ENCODE peak calls at places on chromosomes 16 and 17, in nine cellular contexts. Y is fibroblast of lung, O is tibial artery, V is stomach, A is AG09309, S is neural progenitor cell, E is IMR-90, D is uterus, T is GM06990. I is an unnamed sample.

GRCh38 chr16:22291860-22292692 is 5.1 kb upstream of the POLR3E start:
- DNase-seq in Y (no peak), O (no peak), V (no peak), A (no peak), S (no peak), E (peak), D (no peak), T (no peak), I (peak)

GRCh38 chr17:75273968-75274708 is 3.1 kb upstream of the MIF4GD start:
- DNase-seq in Y (peak), O (no peak), V (no peak), A (no peak), S (no peak), E (peak), D (no peak), T (no peak), I (peak)

GRCh38 chr17:31559647-31560501 is 168.4 kb downstream of the RAB11FIP4 start:
- DNase-seq in Y (no peak), O (peak), V (no peak), A (no peak), S (peak), E (no peak), D (no peak), T (no peak), I (no peak)

GRCh38 chr16:11409398-11409797 is 64.1 kb downstream of the RMI2 start:
- DNase-seq in Y (no peak), O (no peak), V (no peak), A (no peak), S (no peak), E (peak), D (no peak), T (no peak), I (peak)

GRCh38 chr17:44916059-44916780 is 920 bp upstream of the GFAP start:
- DNase-seq in Y (no peak), O (peak), V (no peak), A (no peak), S (peak), E (no peak), D (no peak), T (no peak), I (peak)

GRCh38 chr17:14942511-14943185 is 322.5 kb downstream of the PMP22 start:
- DNase-seq in Y (no peak), O (no peak), V (no peak), A (no peak), S (no peak), E (no peak), D (no peak), T (no peak), I (no peak)

GRCh38 chr17:19554393-19554792 is 20.7 kb downstream of the SLC47A1 start:
- DNase-seq in Y (no peak), O (no peak), V (no peak), A (no peak), S (no peak), E (no peak), D (peak), T (no peak), I (peak)

GRCh38 chr17:4881761-4882555 is 17.4 kb upstream of the C17orf107 start:
- DNase-seq in Y (peak), O (no peak), V (peak), A (no peak), S (peak), E (peak), D (no peak), T (no peak), I (peak)

GRCh38 chr17:56891751-56892150 is 22.1 kb downstream of the TRIM25 start:
- DNase-seq in Y (no peak), O (no peak), V (peak), A (no peak), S (peak), E (no peak), D (no peak), T (peak), I (no peak)

GRCh38 chr16:70688266-70688742 is 2.5 kb upstream of the MTSS2 start:
- DNase-seq in Y (peak), O (peak), V (peak), A (no peak), S (no peak), E (peak), D (peak), T (no peak), I (peak)

GRCh38 chr16:68446941-68447675 is 1.2 kb downstream of the SMPD3 start:
- DNase-seq in Y (no peak), O (no peak), V (no peak), A (no peak), S (peak), E (no peak), D (no peak), T (no peak), I (no peak)

GRCh38 chr17:74917430-74917829 is 5.6 kb downstream of the USH1G start:
- DNase-seq in Y (no peak), O (no peak), V (no peak), A (no peak), S (no peak), E (no peak), D (no peak), T (no peak), I (no peak)

GRCh38 chr16:3094289-3095027 is 4.6 kb downstream of the ZSCAN10 start:
- DNase-seq in Y (no peak), O (no peak), V (peak), A (no peak), S (peak), E (peak), D (no peak), T (no peak), I (peak)

GRCh38 chr17:45145035-45145389 is 3.3 kb upstream of the HEXIM1 start:
- DNase-seq in Y (no peak), O (no peak), V (no peak), A (no peak), S (no peak), E (no peak), D (no peak), T (no peak), I (no peak)

GRCh38 chr17:27293898-27294688 is at the start of gene WSB1:
- DNase-seq in Y (peak), O (peak), V (peak), A (peak), S (peak), E (peak), D (peak), T (peak), I (peak)

GRCh38 chr17:82911822-82912221 is 72.0 kb upstream of the ZNF750 start:
- DNase-seq in Y (no peak), O (no peak), V (no peak), A (no peak), S (no peak), E (no peak), D (no peak), T (no peak), I (no peak)

GRCh38 chr16:71883193-71883848 is 661 bp downstream of the ZNF821 start:
- DNase-seq in Y (peak), O (no peak), V (no peak), A (no peak), S (no peak), E (peak), D (peak), T (peak), I (no peak)

GRCh38 chr16:79970551-79971236 is 370.2 kb upstream of the MAF start:
- DNase-seq in Y (peak), O (no peak), V (no peak), A (no peak), S (no peak), E (no peak), D (peak), T (no peak), I (peak)

GRCh38 chr16:48125888-48126287 is 29.9 kb downstream of the ABCC12 start:
- DNase-seq in Y (peak), O (peak), V (no peak), A (no peak), S (no peak), E (no peak), D (no peak), T (no peak), I (no peak)

GRCh38 chr16:68311316-68311620 is 449 bp downstream of the PRMT7 start:
- DNase-seq in Y (peak), O (peak), V (no peak), A (no peak), S (no peak), E (peak), D (no peak), T (no peak), I (no peak)

GRCh38 chr16:85051067-85051709 is 23.6 kb downstream of the KIAA0513 start:
- DNase-seq in Y (no peak), O (no peak), V (no peak), A (no peak), S (no peak), E (no peak), D (no peak), T (no peak), I (no peak)
- TF ChIP-seq CTCF in Y (no peak), O (no peak), V (no peak), A (no peak), S (no peak), E (no peak), D (no peak), T (no peak), I (no peak)

GRCh38 chr17:80780381-80781187 is 211.1 kb upstream of the CHMP6 start:
- DNase-seq in Y (no peak), O (peak), V (no peak), A (no peak), S (peak), E (peak), D (peak), T (peak), I (no peak)

GRCh38 chr17:80779336-80779735 is 212.3 kb upstream of the CHMP6 start:
- DNase-seq in Y (no peak), O (no peak), V (no peak), A (no peak), S (no peak), E (no peak), D (no peak), T (no peak), I (no peak)

GRCh38 chr17:80778716-80779115 is 212.9 kb upstream of the CHMP6 start:
- DNase-seq in Y (no peak), O (no peak), V (no peak), A (no peak), S (no peak), E (no peak), D (no peak), T (no peak), I (no peak)

GRCh38 chr17:80781188-80781577 is 210.5 kb upstream of the CHMP6 start:
- DNase-seq in Y (no peak), O (peak), V (no peak), A (no peak), S (no peak), E (no peak), D (no peak), T (no peak), I (no peak)

DNA sequence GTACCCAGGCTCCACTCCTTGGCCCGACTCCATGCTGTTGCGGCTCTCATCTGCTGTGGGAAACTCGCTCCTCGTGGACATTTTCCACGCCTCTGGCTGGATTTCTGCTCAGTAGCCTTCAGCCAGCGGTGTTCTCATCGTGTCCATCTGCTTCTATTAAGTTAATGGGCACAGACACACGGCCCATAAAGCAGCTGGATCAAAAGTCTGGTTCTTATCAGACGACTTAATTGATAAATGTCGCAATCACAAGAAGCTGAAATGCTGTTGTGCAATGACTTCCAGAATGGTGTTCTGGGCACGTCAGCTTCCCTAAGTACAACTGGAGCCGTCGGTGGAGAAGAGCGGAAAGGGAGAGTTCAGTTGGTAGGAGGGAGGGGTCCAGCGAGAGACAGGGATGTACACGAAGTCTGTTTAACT is 211.7 kb upstream of the CHMP6 start:
- DNase-seq in Y (peak), O (peak), V (no peak), A (peak), S (no peak), E (peak), D (peak), T (no peak), I (peak)
- H3K4me3 ChIP-seq in Y (no peak), O (no peak), V (no peak), A (no peak), S (no peak), E (no peak), D (no peak), T (no peak), I (no peak)

DNA sequence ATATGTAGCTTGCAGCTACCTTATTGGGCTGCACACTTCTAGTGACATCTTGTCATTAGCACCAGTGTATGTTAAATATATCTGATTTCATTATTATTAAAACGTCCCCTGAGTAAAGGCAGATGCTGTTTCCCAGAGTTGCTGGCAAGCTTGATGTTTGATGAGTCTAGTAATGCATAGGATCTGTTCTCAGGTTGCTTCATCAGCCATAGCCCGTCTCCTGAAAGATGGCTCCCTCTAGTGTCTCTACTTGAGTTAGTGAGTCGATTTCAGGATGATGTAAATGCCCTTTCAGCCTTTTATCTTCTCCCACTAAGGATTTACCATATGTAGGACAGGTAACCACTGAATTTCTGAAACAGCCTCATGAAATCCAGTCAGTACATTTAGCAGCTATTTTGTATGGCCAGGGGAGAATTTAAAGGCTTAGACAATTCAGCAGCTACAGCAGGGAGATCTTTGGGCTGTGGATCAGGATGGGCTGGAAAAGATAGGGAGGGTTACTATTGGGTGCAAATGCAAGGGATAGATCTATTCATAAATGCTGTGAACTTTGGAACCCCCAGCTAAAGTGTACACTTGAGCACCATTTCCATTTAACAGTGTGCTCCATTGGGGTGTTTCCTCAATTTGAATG is 376.3 kb downstream of the CNTNAP4 start:
- DNase-seq in Y (peak), O (no peak), V (no peak), A (no peak), S (peak), E (peak), D (no peak), T (no peak), I (peak)
- TF ChIP-seq CTCF in Y (peak), O (no peak), V (no peak), A (peak), S (peak), E (peak), D (no peak), T (peak), I (peak)

DNA sequence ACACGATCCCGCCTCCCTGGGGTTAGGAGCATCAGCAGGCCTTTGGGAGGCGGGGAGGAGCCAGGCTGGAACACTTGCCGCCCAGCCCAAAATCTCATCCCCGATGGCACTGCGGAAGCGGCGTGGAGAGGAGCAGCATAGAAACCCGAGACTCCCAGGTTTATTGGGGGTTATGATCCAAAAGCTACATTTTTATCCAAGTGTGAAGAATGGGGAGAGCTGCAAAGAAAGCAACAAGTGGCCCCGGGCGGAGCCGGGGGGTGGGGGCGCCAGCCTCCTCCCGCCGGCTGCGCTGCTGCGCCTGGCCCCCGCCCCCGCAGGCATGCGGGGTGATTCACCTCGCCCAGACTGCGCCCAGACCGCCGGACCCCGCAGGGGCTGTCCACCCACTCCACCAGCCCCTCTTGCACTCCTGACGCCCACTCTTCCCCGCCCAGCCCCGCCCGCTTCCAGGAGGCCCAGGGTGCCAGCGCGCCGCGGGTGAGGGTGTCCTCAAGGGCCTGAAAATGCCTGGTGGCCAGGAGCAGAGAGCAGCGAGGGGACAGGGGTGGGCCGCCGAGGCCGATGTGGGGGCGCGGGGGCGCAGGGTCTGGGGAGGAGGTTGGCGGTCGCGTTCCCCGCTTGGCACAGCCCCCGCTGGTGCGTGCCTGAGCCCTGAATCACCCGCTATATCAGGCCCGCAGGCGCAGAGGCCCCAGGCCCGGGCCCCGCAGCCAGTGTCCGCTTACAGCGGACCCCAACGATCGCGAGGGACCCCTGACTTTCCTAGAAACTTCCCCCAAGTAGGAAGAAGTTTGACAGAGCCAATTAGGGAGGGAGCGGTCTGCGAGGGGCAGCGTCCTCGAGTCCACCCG is 1.4 kb downstream of the CAVIN1 start:
- DNase-seq in Y (peak), O (peak), V (peak), A (no peak), S (peak), E (peak), D (peak), T (no peak), I (peak)
- H3K4me3 ChIP-seq in Y (peak), O (peak), V (peak), A (peak), S (peak), E (peak), D (peak), T (no peak), I (peak)

GRCh38 chr17:28812980-28813377 is 29.6 kb downstream of the FAM222B start:
- DNase-seq in Y (no peak), O (no peak), V (no peak), A (peak), S (no peak), E (peak), D (no peak), T (no peak), I (peak)

GRCh38 chr17:28807925-28808641 is 34.5 kb downstream of the FAM222B start:
- DNase-seq in Y (peak), O (no peak), V (no peak), A (peak), S (no peak), E (peak), D (peak), T (no peak), I (peak)

GRCh38 chr17:28810437-28810836 is 32.2 kb downstream of the FAM222B start:
- DNase-seq in Y (no peak), O (no peak), V (no peak), A (no peak), S (no peak), E (no peak), D (no peak), T (no peak), I (no peak)

GRCh38 chr17:28812136-28812979 is 30.2 kb downstream of the FAM222B start:
- DNase-seq in Y (peak), O (peak), V (peak), A (peak), S (peak), E (peak), D (peak), T (peak), I (peak)

DNA sequence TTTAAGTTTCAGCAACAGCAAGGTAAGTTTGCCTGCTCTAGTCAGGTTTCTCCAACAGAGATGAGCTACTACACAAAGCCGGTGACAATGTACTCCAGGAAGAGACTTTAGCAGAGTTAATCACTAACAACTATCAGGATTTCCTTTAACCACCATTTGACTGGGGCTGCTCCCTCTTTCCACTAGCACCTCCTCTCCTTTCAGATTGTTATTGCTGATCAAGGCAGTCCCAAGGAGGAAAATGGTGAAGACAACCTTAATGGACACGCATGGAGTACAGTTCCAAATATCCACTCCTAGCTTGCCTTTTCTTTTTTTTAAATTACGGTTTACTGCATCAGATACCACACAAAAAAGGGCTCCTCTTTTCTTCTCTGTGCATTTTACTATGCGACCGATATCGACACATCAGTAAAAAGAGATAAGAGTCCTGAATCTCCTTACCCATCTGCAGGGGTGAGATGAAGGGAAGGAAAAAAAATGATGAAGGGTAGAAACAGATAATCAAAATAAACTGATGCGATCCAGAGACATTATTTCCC is 30.9 kb downstream of the FAM222B start:
- DNase-seq in Y (peak), O (no peak), V (no peak), A (no peak), S (peak), E (peak), D (no peak), T (no peak), I (peak)
- TF ChIP-seq CTCF in Y (no peak), O (no peak), V (no peak), A (no peak), S (no peak), E (no peak), D (no peak), T (no peak), I (no peak)

GRCh38 chr17:43467981-43468541 is 15.7 kb upstream of the DHX8 start:
- DNase-seq in Y (peak), O (no peak), V (no peak), A (peak), S (peak), E (peak), D (peak), T (no peak), I (peak)
- H3K4me3 ChIP-seq in Y (no peak), O (no peak), V (no peak), A (no peak), S (no peak), E (no peak), D (no peak), T (no peak), I (no peak)